ENCODE peak calls at places on chromosomes 5 and 9, in eight cellular contexts. B, J, E, L, Q, D, A and U are unnamed samples.
A peak's percentile ranks its signal among the peaks of the same experiment; 100 is the strongest.

GRCh38 chr5:59807806-59808205 is 85.7 kb downstream of the PDE4D start:
- DNase-seq in L (no peak), B (no peak), D (no peak), Q (no peak), J (no peak), E (no peak), A (no peak), U (no peak)

GRCh38 chr5:116652903-116653302 is 78.3 kb upstream of the SEMA6A start:
- DNase-seq in L (no peak), A (peak; percentile 69), B (no peak), J (no peak), E (no peak), D (no peak), Q (no peak), U (no peak)

GRCh38 chr5:115487750-115488149 is 56.8 kb downstream of the FEM1C start:
- DNase-seq in L (no peak), J (no peak), Q (no peak), D (no peak), A (no peak), E (no peak), B (no peak), U (no peak)

GRCh38 chr5:3214396-3214795 is 381.2 kb upstream of the IRX1 start:
- DNase-seq in J (no peak), A (no peak), Q (no peak), E (no peak), D (no peak), B (no peak), L (no peak), U (no peak)

GRCh38 chr5:51387854-51388320 is 4.6 kb downstream of the ISL1 start:
- DNase-seq in Q (no peak), E (no peak), B (no peak), D (no peak), L (no peak), A (no peak), J (no peak), U (no peak)

GRCh38 chr5:91641730-91642350 is 258.7 kb upstream of the ARRDC3 start:
- DNase-seq in E (peak; percentile 87), D (no peak), B (no peak), Q (no peak), J (no peak), L (no peak), A (peak; percentile 59), U (no peak)

GRCh38 chr5:153523831-153524230 is 33.4 kb downstream of the GRIA1 start:
- DNase-seq in J (peak; percentile 76), B (no peak), E (no peak), Q (no peak), L (no peak), A (peak; percentile 74), D (peak; percentile 64), U (no peak)

GRCh38 chr5:129996896-129997295 is 92.6 kb downstream of the CHSY3 start:
- DNase-seq in Q (no peak), D (no peak), J (no peak), E (no peak), B (no peak), A (peak; percentile 19), L (no peak), U (no peak)

GRCh38 chr5:150142800-150143724 is 12.6 kb downstream of the PDGFRB start:
- DNase-seq in B (no peak), A (peak; percentile 95), E (peak; percentile 85), L (no peak), Q (no peak), D (peak; percentile 91), J (peak; percentile 96), U (peak; percentile 92)

GRCh38 chr5:112119969-112120368 is 299.1 kb downstream of the EPB41L4A start:
- DNase-seq in J (no peak), L (no peak), B (no peak), D (no peak), Q (no peak), E (no peak), A (no peak), U (no peak)

GRCh38 chr5:39648539-39649200 is 223.9 kb upstream of the DAB2 start:
- DNase-seq in D (no peak), E (peak; percentile 93), B (no peak), J (no peak), L (no peak), A (no peak), Q (no peak), U (no peak)

GRCh38 chr5:14189680-14190079 is 46.5 kb downstream of the TRIO start:
- DNase-seq in Q (no peak), B (no peak), A (no peak), J (no peak), E (no peak), L (no peak), D (no peak), U (no peak)
- H3K4me1 ChIP-seq in Q (peaks cover 11% of the 10 kb centered on the region), B (peaks cover 33% of the 10 kb centered on the region), A (peaks cover 36% of the 10 kb centered on the region), J (peaks cover 89% of the 10 kb centered on the region), E (peaks cover 91% of the 10 kb centered on the region), L (peaks cover 50% of the 10 kb centered on the region), D (peaks cover 68% of the 10 kb centered on the region), U (peaks cover 83% of the 10 kb centered on the region)

GRCh38 chr5:108884736-108885135 is 137.0 kb downstream of the FER start:
- DNase-seq in D (no peak), Q (no peak), E (no peak), B (no peak), L (no peak), A (peak; percentile 84), J (no peak), U (no peak)
- H3K27ac ChIP-seq in D (peak overlapping the region; percentile 9), Q (no peak overlapping the region), E (no peak overlapping the region), B (no peak overlapping the region), L (no peak overlapping the region), A (no peak overlapping the region), J (no peak overlapping the region), U (no peak overlapping the region)

GRCh38 chr9:131402073-131402472 is 8.2 kb downstream of the PRRC2B start:
- DNase-seq in L (no peak), B (no peak), J (no peak), D (no peak), A (no peak), Q (no peak), E (no peak), U (no peak)
- H3K4me1 ChIP-seq in L (peaks cover 92% of the 10 kb centered on the region), B (peaks cover 93% of the 10 kb centered on the region), J (peaks cover 99% of the 10 kb centered on the region), D (peaks cover 97% of the 10 kb centered on the region), A (peaks cover 68% of the 10 kb centered on the region), Q (peaks cover 47% of the 10 kb centered on the region), E (peaks cover 26% of the 10 kb centered on the region), U (peaks cover 77% of the 10 kb centered on the region)

DNA sequence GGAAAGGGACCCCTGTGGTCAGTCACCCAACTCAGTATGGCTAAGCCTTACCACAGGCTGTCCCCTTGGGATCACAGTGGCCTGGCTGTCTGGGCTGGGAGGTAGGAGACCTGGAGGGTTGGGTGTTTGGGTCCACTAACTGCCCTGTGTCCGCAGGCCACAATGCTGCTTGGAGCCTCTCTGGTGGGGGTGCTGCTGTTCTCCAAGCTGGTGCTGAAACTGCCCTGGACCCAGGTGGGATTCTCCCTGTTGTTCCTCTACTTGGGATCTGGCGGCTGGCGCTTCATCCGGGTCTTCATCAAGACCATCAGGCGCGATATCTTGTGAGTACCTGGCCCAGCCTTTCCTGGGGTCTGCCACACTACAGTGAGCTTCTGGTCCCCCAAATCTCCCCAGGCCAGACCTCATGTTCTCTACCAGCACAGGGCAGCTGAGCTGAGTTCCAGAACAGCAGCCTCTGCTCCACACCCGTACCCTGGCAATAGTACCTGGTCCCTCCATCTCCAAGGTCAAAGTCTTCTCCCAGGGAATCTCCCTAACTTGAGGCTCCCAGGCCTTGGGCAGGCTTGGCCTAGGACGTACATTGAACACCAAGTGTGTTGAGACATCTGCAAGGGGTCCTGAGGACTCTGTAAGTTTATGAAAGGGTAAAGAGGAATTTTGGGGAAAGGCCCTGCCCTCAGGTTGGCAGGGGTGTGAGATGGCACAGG is 2.8 kb downstream of the SLC27A4 start:
- DNase-seq in L (no peak), A (no peak), E (no peak), D (no peak), Q (no peak), J (no peak), B (no peak), U (no peak)
- H3K27ac ChIP-seq in L (no peak overlapping the region), A (no peak overlapping the region), E (no peak overlapping the region), D (no peak overlapping the region), Q (no peak overlapping the region), J (no peak overlapping the region), B (no peak overlapping the region), U (no peak overlapping the region)

DNA sequence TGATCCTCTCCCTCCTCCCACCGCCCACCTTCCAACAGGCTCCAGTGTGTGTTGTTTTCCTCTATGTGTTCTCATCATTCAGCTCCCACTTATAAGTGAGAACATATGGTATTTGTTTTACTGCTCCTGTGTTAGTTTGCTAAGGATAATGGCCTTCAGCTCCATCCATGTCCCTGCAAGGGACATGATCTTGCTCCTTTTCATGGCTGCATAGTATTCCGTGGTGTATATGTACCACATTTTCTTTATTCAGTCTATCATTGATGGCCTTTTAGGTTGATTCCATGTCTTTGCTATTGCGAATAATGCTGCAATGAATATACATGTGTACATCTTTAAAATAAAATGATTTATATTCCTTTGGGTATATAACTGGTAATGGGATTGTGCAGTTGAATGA is 80.2 kb upstream of the C5orf63 start:
- DNase-seq in B (no peak), E (no peak), Q (no peak), D (no peak), A (no peak), L (no peak), J (no peak), U (no peak)
- H3K4me1 ChIP-seq in B (no peaks in the 10 kb centered on the region), E (no peaks in the 10 kb centered on the region), Q (no peaks in the 10 kb centered on the region), D (no peaks in the 10 kb centered on the region), A (no peaks in the 10 kb centered on the region), L (no peaks in the 10 kb centered on the region), J (no peaks in the 10 kb centered on the region), U (no peaks in the 10 kb centered on the region)

GRCh38 chr9:129124507-129125069 is 13.4 kb downstream of the PTPA start:
- DNase-seq in Q (no peak), E (no peak), L (no peak), A (no peak), B (no peak), D (no peak), J (no peak), U (no peak)
- H3K27ac ChIP-seq in Q (no peak overlapping the region), E (peak overlapping the region; percentile 18), L (no peak overlapping the region), A (no peak overlapping the region), B (peak overlapping the region; percentile 71), D (no peak overlapping the region), J (no peak overlapping the region), U (peak overlapping the region; percentile 29)

DNA sequence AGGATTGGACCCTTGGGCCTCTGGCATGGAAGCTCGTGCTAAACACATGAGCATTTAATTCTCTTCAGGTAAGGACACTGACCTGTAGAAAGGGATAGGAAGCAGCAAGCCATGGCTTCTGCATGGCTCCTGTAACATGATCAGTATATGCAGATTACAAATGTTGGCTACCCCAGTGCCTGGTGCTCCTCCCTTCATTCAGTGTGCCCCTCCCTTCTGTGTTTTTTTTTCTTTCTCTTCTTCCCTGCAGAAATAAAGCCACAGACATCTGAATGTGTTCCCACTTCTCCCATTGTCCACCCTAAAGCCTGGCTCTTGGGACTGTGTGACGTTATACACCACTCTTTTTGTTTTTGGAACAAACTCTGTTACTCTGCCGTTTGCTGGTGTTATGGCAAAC is 53.0 kb downstream of the ARHGAP26 start:
- DNase-seq in Q (no peak), A (no peak), J (no peak), E (peak; percentile 37), B (no peak), D (no peak), L (no peak), U (no peak)
- H3K4me1 ChIP-seq in Q (peaks cover 6% of the 10 kb centered on the region), A (peaks cover 16% of the 10 kb centered on the region), J (peaks cover 39% of the 10 kb centered on the region), E (peaks cover 98% of the 10 kb centered on the region), B (peaks cover 36% of the 10 kb centered on the region), D (peaks cover 76% of the 10 kb centered on the region), L (peaks cover 40% of the 10 kb centered on the region), U (peaks cover 50% of the 10 kb centered on the region)